ENCODE peak calls at places on chromosomes 7 and 10, in four cellular contexts. C, F, L and V are unnamed samples.

GRCh38 chr7:13144622-13145021 is 457.2 kb downstream of the ARL4A start:
- DNase-seq in C (no peak), L (peak), F (no peak), V (no peak)

GRCh38 chr10:124070666-124071065 is 22.7 kb downstream of the CHST15 start:
- DNase-seq in C (no peak), L (no peak), F (no peak), V (no peak)

GRCh38 chr7:94088560-94088959 is 84.4 kb upstream of the BET1 start:
- DNase-seq in L (no peak), C (no peak), F (no peak), V (no peak)

GRCh38 chr7:41643616-41644015 is 59.3 kb downstream of the INHBA start:
- DNase-seq in L (no peak), C (no peak), F (no peak), V (no peak)

GRCh38 chr10:90418869-90419652 is 438.8 kb downstream of the HTR7 start:
- DNase-seq in F (no peak), C (peak), L (peak), V (no peak)

GRCh38 chr10:106535304-106535964 is 629.1 kb downstream of the SORCS1 start:
- DNase-seq in F (no peak), L (no peak), C (no peak), V (no peak)

GRCh38 chr10:78774614-78774998 is 294.2 kb upstream of the ZMIZ1 start:
- DNase-seq in C (no peak), F (no peak), L (no peak), V (no peak)

GRCh38 chr10:131312261-131312801 is 810 bp upstream of the TCERG1L start:
- DNase-seq in F (no peak), C (no peak), L (no peak), V (peak)

GRCh38 chr10:73648975-73649829 is 6.6 kb downstream of the SYNPO2L start:
- DNase-seq in F (no peak), L (no peak), C (no peak), V (no peak)

GRCh38 chr7:8190121-8190895 is 71.7 kb downstream of the ICA1 start:
- DNase-seq in F (peak), L (peak), C (no peak), V (peak)

GRCh38 chr7:157008206-157009169 is 2.0 kb downstream of the MNX1 start:
- DNase-seq in L (no peak), C (no peak), F (no peak), V (no peak)

GRCh38 chr10:20059084-20059835 is 243.0 kb downstream of the PLXDC2 start:
- DNase-seq in F (no peak), C (no peak), L (no peak), V (no peak)

GRCh38 chr10:10755490-10755889 is 262.2 kb upstream of the CELF2 start:
- DNase-seq in F (no peak), C (no peak), L (no peak), V (no peak)

GRCh38 chr10:26781797-26782196 is 79.0 kb downstream of the ABI1 start:
- DNase-seq in C (no peak), F (no peak), L (no peak), V (no peak)

GRCh38 chr7:73742753-73743641 is 4.4 kb upstream of the ABHD11 start:
- DNase-seq in F (no peak), C (no peak), L (no peak), V (peak)

GRCh38 chr10:114967071-114967470 is 29.1 kb downstream of the TRUB1 start:
- DNase-seq in C (no peak), F (no peak), L (peak), V (no peak)

GRCh38 chr7:29563590-29564454 is at the start of gene PRR15:
- DNase-seq in F (no peak), L (no peak), C (no peak), V (peak)

GRCh38 chr7:133051066-133051465 is 30.8 kb downstream of the CHCHD3 start:
- DNase-seq in L (peak), F (no peak), C (no peak), V (no peak)

GRCh38 chr10:97854735-97855134 is 5.1 kb downstream of the GOLGA7B start:
- DNase-seq in C (no peak), F (no peak), L (no peak), V (no peak)

GRCh38 chr10:33758299-33758698 is 423.8 kb upstream of the NRP1 start:
- DNase-seq in L (no peak), F (no peak), C (no peak), V (no peak)

GRCh38 chr7:14023342-14023741 is 33.9 kb upstream of the ETV1 start:
- DNase-seq in L (no peak), C (no peak), F (no peak), V (no peak)

GRCh38 chr7:148847815-148848726 is 36.0 kb downstream of the EZH2 start:
- DNase-seq in L (no peak), C (no peak), F (no peak), V (no peak)

GRCh38 chr10:121553861-121554264 is 44.4 kb downstream of the FGFR2 start:
- DNase-seq in C (no peak), F (no peak), L (no peak), V (no peak)

GRCh38 chr10:97679594-97679993 is 7.4 kb downstream of the AVPI1 start:
- DNase-seq in F (no peak), C (no peak), L (no peak), V (no peak)

GRCh38 chr7:141877365-141877764 is 36.1 kb upstream of the PRSS37 start:
- DNase-seq in L (no peak), C (no peak), F (no peak), V (no peak)

GRCh38 chr10:50605280-50606270 is 18.2 kb downstream of the SGMS1 start:
- DNase-seq in F (no peak), L (peak), C (peak), V (no peak)

GRCh38 chr7:71636329-71636728 is 504.4 kb downstream of the GALNT17 start:
- DNase-seq in C (no peak), F (no peak), L (no peak), V (no peak)

GRCh38 chr7:24284699-24285506 is 913 bp downstream of the NPY start:
- DNase-seq in L (no peak), F (no peak), C (no peak), V (peak)

DNA sequence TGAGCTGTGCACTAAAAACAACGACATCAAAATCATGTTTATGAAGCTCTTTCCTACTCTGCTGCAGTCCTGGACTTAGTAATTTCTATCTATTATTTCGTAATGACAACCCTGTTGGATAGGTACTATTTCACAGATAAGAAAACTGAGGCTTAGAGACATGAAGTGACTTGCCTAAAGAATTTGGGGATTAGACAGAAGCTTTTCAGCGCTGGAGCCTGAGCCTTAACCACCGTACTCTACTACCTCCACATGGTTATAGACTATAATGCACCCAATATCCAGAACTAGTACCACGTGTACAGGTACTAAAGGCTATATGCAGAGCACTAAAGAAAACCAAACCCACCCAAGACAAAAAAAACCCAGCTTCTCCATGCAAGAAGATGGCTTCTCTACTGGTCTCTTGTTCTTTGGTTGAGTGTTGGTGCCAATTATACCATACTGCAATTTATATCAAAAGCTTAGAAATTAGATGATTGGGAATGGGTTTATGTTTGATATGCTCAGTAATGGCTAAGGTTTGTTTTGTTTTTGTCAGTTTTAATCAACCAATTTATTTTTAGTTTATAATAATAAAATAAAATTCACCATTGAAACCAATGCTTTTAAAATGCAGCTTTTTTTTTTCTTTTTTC is 6.5 kb upstream of the SNX10 start:
- DNase-seq in C (no peak), F (no peak), L (no peak), V (no peak)
- TF ChIP-seq CTCF in C (peak), F (peak), L (peak), V (no peak)

GRCh38 chr10:132463333-132464255 is 66.6 kb downstream of the PWWP2B start:
- DNase-seq in L (no peak), F (no peak), C (no peak), V (peak)
- TF ChIP-seq CTCF in L (peak), F (no peak), C (peak), V (no peak)

GRCh38 chr10:88106348-88106747 is 242.9 kb downstream of the PTEN start:
- DNase-seq in L (no peak), F (no peak), C (no peak), V (no peak)

GRCh38 chr10:88107296-88107695 is 243.9 kb downstream of the PTEN start:
- DNase-seq in C (no peak), F (no peak), L (no peak), V (no peak)

GRCh38 chr10:88110355-88110754 is 246.9 kb downstream of the PTEN start:
- DNase-seq in L (no peak), F (no peak), C (peak), V (no peak)

GRCh38 chr10:88107698-88108097 is 244.3 kb downstream of the PTEN start:
- DNase-seq in C (no peak), F (no peak), L (no peak), V (no peak)

GRCh38 chr10:88108115-88108610 is 244.7 kb downstream of the PTEN start:
- DNase-seq in C (no peak), L (no peak), F (no peak), V (no peak)
- TF ChIP-seq CTCF in C (no peak), L (no peak), F (no peak), V (no peak)

DNA sequence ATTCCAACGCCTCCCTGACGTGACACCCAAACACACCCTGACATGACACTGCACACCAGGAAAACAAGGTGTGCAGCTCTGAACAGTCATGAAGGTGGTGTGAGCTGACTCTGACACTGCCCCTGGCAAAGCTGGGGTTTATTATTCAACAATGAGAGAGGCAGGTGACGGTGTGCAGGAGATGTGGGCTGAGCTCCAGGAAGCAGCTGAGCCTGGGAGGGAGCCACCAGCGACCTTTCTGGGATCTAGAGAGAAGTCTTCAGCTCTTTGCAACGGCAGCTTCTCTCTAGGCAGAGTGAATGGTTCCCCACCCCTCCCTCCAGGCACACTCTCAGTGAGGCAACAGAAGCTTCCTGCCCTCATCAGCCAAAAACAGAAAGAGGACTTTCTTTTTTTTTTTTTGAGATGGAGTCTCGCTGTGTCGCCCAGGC is 65.6 kb downstream of the SH3PXD2A start:
- DNase-seq in F (no peak), L (no peak), C (no peak), V (no peak)
- TF ChIP-seq CTCF in F (no peak), L (no peak), C (no peak), V (no peak)

GRCh38 chr10:24784061-24784460 is 60.4 kb upstream of the ARHGAP21 start:
- DNase-seq in C (no peak), L (no peak), F (no peak), V (no peak)
- TF ChIP-seq CTCF in C (no peak), L (no peak), F (no peak), V (no peak)

DNA sequence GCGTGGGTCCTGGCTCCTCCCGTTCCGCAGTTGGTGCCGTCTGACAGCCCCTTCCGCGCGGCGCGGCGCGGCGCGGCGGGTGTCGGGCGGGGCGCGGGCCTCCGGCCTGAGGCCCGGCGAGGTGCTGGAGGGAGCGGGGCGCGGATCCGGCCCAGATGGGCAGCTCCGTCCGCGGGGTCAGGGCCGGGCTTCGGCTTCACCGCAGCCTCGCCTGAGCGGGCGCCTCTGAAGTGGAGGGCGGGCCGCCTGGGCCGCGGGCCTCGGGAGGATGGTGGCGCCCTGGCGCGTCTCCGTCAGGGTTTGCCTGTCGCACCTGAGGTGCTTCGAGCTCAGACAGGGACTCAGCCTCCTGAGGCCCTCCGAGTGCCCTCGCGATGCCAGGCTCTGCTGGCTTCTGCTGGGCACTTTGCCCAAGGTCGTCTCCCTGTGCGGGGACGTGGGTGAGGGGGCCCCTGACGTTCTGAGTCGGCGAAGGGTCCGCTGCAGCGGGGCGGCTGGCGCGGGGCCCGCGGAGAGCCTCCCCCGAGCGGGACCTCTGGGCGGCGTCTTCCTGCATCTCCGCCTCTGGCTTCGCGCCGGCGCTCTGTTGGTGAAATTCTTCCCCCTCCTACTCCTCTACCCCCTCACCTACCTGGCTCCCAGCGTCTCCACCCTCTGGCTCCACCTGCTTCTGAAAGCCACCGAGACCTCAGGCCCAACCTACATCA is 471 bp downstream of the ADCK2 start:
- DNase-seq in F (peak), L (no peak), C (no peak), V (peak)
- TF ChIP-seq CTCF in F (no peak), L (no peak), C (no peak), V (no peak)

GRCh38 chr7:519974-520458 is 370 bp upstream of the PDGFA start:
- DNase-seq in C (no peak), L (no peak), F (no peak), V (peak)
- TF ChIP-seq CTCF in C (no peak), L (peak), F (no peak), V (peak)